ENCODE peak calls at places on chromosomes 16 and 17, in nine cellular contexts. O is T-helper 17 cell; X is HEK293T; N is AG10803; R is mesothelial cell of epicardium; V is RWPE2; S is activated CD8-positive, alpha-beta memory T cell treated with anti-CD3 and anti-CD28 coated beads, Interleukin-2, amount 10 ng/mL, durations not matched to agents 7 days and 5 days; H is stimulated activated CD8-positive, alpha-beta memory T cell treated with anti-CD3 and anti-CD28 coated beads, Interleukin-4, amount 100 ng/mL, for 24 hours; J is NB4. F is an unnamed sample.

GRCh38 chr17:49853470-49854015 is 5.7 kb upstream of the TAC4 start:
- DNase-seq in V (no peak), J (no peak), O (no peak), X (no peak), R (no peak), H (no peak), N (no peak), S (no peak), F (no peak)

GRCh38 chr17:39484178-39484577 is 22.9 kb downstream of the CDK12 start:
- DNase-seq in O (no peak), V (no peak), X (no peak), H (no peak), R (no peak), J (peak), N (no peak), S (no peak), F (no peak)

GRCh38 chr16:31148281-31148728 is 1.6 kb downstream of the PRSS36 start:
- DNase-seq in J (no peak), X (no peak), H (no peak), V (no peak), N (no peak), O (no peak), S (no peak), R (no peak), F (no peak)

GRCh38 chr16:14961405-14962186 is 13.2 kb upstream of the PDXDC1 start:
- DNase-seq in R (no peak), N (no peak), S (no peak), V (no peak), X (no peak), O (no peak), J (no peak), H (no peak), F (no peak)

GRCh38 chr17:1736348-1737281 is 6.1 kb upstream of the SERPINF2 start:
- DNase-seq in H (no peak), O (peak), J (peak), V (peak), S (no peak), N (peak), R (no peak), X (no peak), F (peak)

GRCh38 chr17:37818689-37819088 is 73.8 kb upstream of the HNF1B start:
- DNase-seq in V (peak), S (no peak), X (no peak), H (no peak), R (no peak), O (no peak), J (no peak), N (no peak), F (no peak)

GRCh38 chr17:45785373-45786193 is 1.5 kb downstream of the CRHR1 start:
- DNase-seq in J (no peak), O (no peak), R (no peak), X (no peak), S (no peak), N (no peak), H (no peak), V (no peak), F (no peak)

GRCh38 chr16:86619263-86619935 is 41.0 kb downstream of the FOXL1 start:
- DNase-seq in H (no peak), R (no peak), X (no peak), O (no peak), J (no peak), S (no peak), V (no peak), N (peak), F (no peak)

GRCh38 chr16:49630783-49631182 is 225.1 kb downstream of the ZNF423 start:
- DNase-seq in H (no peak), S (peak), X (no peak), N (no peak), J (no peak), O (no peak), R (no peak), V (no peak), F (no peak)

GRCh38 chr17:46144246-46144645 is 49.0 kb downstream of the KANSL1 start:
- DNase-seq in J (no peak), S (no peak), N (peak), H (no peak), X (no peak), R (no peak), O (no peak), V (no peak), F (no peak)

GRCh38 chr17:66290097-66290722 is 12.2 kb upstream of the PRKCA start:
- DNase-seq in J (peak), O (no peak), V (no peak), H (no peak), X (no peak), S (no peak), N (no peak), R (no peak), F (no peak)

GRCh38 chr16:23466162-23466885 is 13.3 kb upstream of the COG7 start:
- DNase-seq in N (peak), V (peak), S (no peak), H (no peak), X (no peak), J (no peak), R (no peak), O (no peak), F (no peak)

GRCh38 chr17:74274060-74274702 is at the start of gene DNAI2:
- DNase-seq in X (no peak), N (no peak), V (no peak), O (no peak), S (no peak), J (peak), R (no peak), H (no peak), F (no peak)

GRCh38 chr16:87854053-87854906 is 15.0 kb downstream of the SLC7A5 start:
- DNase-seq in V (peak), H (no peak), O (no peak), S (peak), R (no peak), N (no peak), J (no peak), X (no peak), F (no peak)

GRCh38 chr16:57472665-57473060 is 10.2 kb downstream of the POLR2C start:
- DNase-seq in N (no peak), X (no peak), J (no peak), V (no peak), S (no peak), R (no peak), H (no peak), O (no peak), F (no peak)

GRCh38 chr17:49879505-49879904 is 31.6 kb upstream of the TAC4 start:
- DNase-seq in O (no peak), S (no peak), R (no peak), V (no peak), N (no peak), X (no peak), J (no peak), H (no peak), F (no peak)

GRCh38 chr17:82231562-82232321 is 2.9 kb downstream of the SLC16A3 start:
- DNase-seq in X (no peak), S (peak), H (no peak), J (peak), O (no peak), N (peak), V (no peak), R (no peak), F (peak)

GRCh38 chr17:55601874-55602364 is 90.7 kb upstream of the SMIM36 start:
- DNase-seq in N (peak), V (no peak), R (no peak), S (no peak), H (no peak), O (no peak), J (peak), X (peak), F (peak)

GRCh38 chr17:40338058-40338457 is 26.5 kb downstream of the GJD3 start:
- DNase-seq in R (no peak), N (no peak), X (no peak), H (no peak), O (no peak), J (peak), S (no peak), V (no peak), F (peak)

GRCh38 chr16:83995756-83996155 is 27.7 kb downstream of the NECAB2 start:
- DNase-seq in R (no peak), X (no peak), N (no peak), J (no peak), V (no peak), O (no peak), S (no peak), H (no peak), F (no peak)